ENCODE peak calls at places on chromosomes 2 and 18, in seven cellular contexts. One of them, this sample, is unnamed.
A peak's percentile ranks its signal among the peaks of the same experiment; 100 is the strongest.

GRCh38 chr2:205372141-205372540 is 310.2 kb upstream of the NRP2 start:
- DNase-seq in kidney epithelial cell: peak; percentile 18
- DNase-seq in esophagus squamous epithelium: no peak
- DNase-seq in EL: peak; percentile 52
- DNase-seq in stimulated activated effector memory CD8-positive, alpha-beta T cell treated with anti-CD3 and anti-CD28 coated beads, Interleukin-12 subunit alpha, Interleukin-12 subunit beta, amount 100 ng/mL, for 72 hours: no peak
- DNase-seq in activated T-cell treated with anti-CD3 and anti-CD28 coated beads, Interleukin-2, amount 50 U/mL, for 4 hours: no peak
- DNase-seq in GM10248: no peak
- DNase-seq in this sample: peak; percentile 57

GRCh38 chr18:55589625-55590291 is 1.8 kb upstream of the TCF4 start:
- DNase-seq in EL: peak; percentile 95
- DNase-seq in activated T-cell treated with anti-CD3 and anti-CD28 coated beads, Interleukin-2, amount 50 U/mL, for 4 hours: peak; percentile 64
- DNase-seq in kidney epithelial cell: peak; percentile 72
- DNase-seq in stimulated activated effector memory CD8-positive, alpha-beta T cell treated with anti-CD3 and anti-CD28 coated beads, Interleukin-12 subunit alpha, Interleukin-12 subunit beta, amount 100 ng/mL, for 72 hours: peak; percentile 62
- DNase-seq in GM10248: peak; percentile 57
- DNase-seq in esophagus squamous epithelium: peak; percentile 67
- DNase-seq in this sample: peak; percentile 94

GRCh38 chr2:10919776-10920606 is 8.3 kb downstream of the KCNF1 start:
- DNase-seq in stimulated activated effector memory CD8-positive, alpha-beta T cell treated with anti-CD3 and anti-CD28 coated beads, Interleukin-12 subunit alpha, Interleukin-12 subunit beta, amount 100 ng/mL, for 72 hours: no peak
- DNase-seq in esophagus squamous epithelium: no peak
- DNase-seq in EL: no peak
- DNase-seq in activated T-cell treated with anti-CD3 and anti-CD28 coated beads, Interleukin-2, amount 50 U/mL, for 4 hours: no peak
- DNase-seq in kidney epithelial cell: no peak
- DNase-seq in GM10248: no peak
- DNase-seq in this sample: no peak

GRCh38 chr18:48951448-48952286 is 902 bp upstream of the SMAD7 start:
- DNase-seq in stimulated activated effector memory CD8-positive, alpha-beta T cell treated with anti-CD3 and anti-CD28 coated beads, Interleukin-12 subunit alpha, Interleukin-12 subunit beta, amount 100 ng/mL, for 72 hours: peak; percentile 88
- DNase-seq in kidney epithelial cell: no peak
- DNase-seq in esophagus squamous epithelium: peak; percentile 42
- DNase-seq in GM10248: peak; percentile 87
- DNase-seq in activated T-cell treated with anti-CD3 and anti-CD28 coated beads, Interleukin-2, amount 50 U/mL, for 4 hours: peak; percentile 77
- DNase-seq in EL: peak; percentile 87
- DNase-seq in this sample: peak; percentile 89

GRCh38 chr2:220662415-220662814 is 909.7 kb downstream of the EPHA4 start:
- DNase-seq in GM10248: no peak
- DNase-seq in esophagus squamous epithelium: no peak
- DNase-seq in kidney epithelial cell: no peak
- DNase-seq in stimulated activated effector memory CD8-positive, alpha-beta T cell treated with anti-CD3 and anti-CD28 coated beads, Interleukin-12 subunit alpha, Interleukin-12 subunit beta, amount 100 ng/mL, for 72 hours: no peak
- DNase-seq in activated T-cell treated with anti-CD3 and anti-CD28 coated beads, Interleukin-2, amount 50 U/mL, for 4 hours: no peak
- DNase-seq in EL: no peak
- DNase-seq in this sample: no peak

GRCh38 chr2:213806125-213806726 is 522.0 kb downstream of the SPAG16 start:
- DNase-seq in GM10248: no peak
- DNase-seq in stimulated activated effector memory CD8-positive, alpha-beta T cell treated with anti-CD3 and anti-CD28 coated beads, Interleukin-12 subunit alpha, Interleukin-12 subunit beta, amount 100 ng/mL, for 72 hours: no peak
- DNase-seq in EL: peak; percentile 32
- DNase-seq in esophagus squamous epithelium: no peak
- DNase-seq in kidney epithelial cell: no peak
- DNase-seq in activated T-cell treated with anti-CD3 and anti-CD28 coated beads, Interleukin-2, amount 50 U/mL, for 4 hours: no peak
- DNase-seq in this sample: peak; percentile 16

GRCh38 chr2:134333646-134334189 is 79.8 kb downstream of the MGAT5 start:
- DNase-seq in kidney epithelial cell: no peak
- DNase-seq in EL: no peak
- DNase-seq in GM10248: no peak
- DNase-seq in esophagus squamous epithelium: no peak
- DNase-seq in stimulated activated effector memory CD8-positive, alpha-beta T cell treated with anti-CD3 and anti-CD28 coated beads, Interleukin-12 subunit alpha, Interleukin-12 subunit beta, amount 100 ng/mL, for 72 hours: no peak
- DNase-seq in activated T-cell treated with anti-CD3 and anti-CD28 coated beads, Interleukin-2, amount 50 U/mL, for 4 hours: no peak
- DNase-seq in this sample: peak; percentile 30

GRCh38 chr2:241091201-241091600 is 10.9 kb downstream of the MTERF4 start:
- DNase-seq in EL: no peak
- DNase-seq in stimulated activated effector memory CD8-positive, alpha-beta T cell treated with anti-CD3 and anti-CD28 coated beads, Interleukin-12 subunit alpha, Interleukin-12 subunit beta, amount 100 ng/mL, for 72 hours: no peak
- DNase-seq in GM10248: no peak
- DNase-seq in activated T-cell treated with anti-CD3 and anti-CD28 coated beads, Interleukin-2, amount 50 U/mL, for 4 hours: no peak
- DNase-seq in kidney epithelial cell: no peak
- DNase-seq in esophagus squamous epithelium: no peak
- DNase-seq in this sample: no peak

GRCh38 chr18:49238433-49239042 is 221.9 kb downstream of the DYM start:
- DNase-seq in GM10248: no peak
- DNase-seq in EL: peak; percentile 40
- DNase-seq in activated T-cell treated with anti-CD3 and anti-CD28 coated beads, Interleukin-2, amount 50 U/mL, for 4 hours: no peak
- DNase-seq in esophagus squamous epithelium: no peak
- DNase-seq in stimulated activated effector memory CD8-positive, alpha-beta T cell treated with anti-CD3 and anti-CD28 coated beads, Interleukin-12 subunit alpha, Interleukin-12 subunit beta, amount 100 ng/mL, for 72 hours: no peak
- DNase-seq in kidney epithelial cell: no peak
- DNase-seq in this sample: peak; percentile 41

GRCh38 chr2:19176977-19177376 is 181.4 kb downstream of the OSR1 start:
- DNase-seq in kidney epithelial cell: no peak
- DNase-seq in GM10248: no peak
- DNase-seq in esophagus squamous epithelium: no peak
- DNase-seq in activated T-cell treated with anti-CD3 and anti-CD28 coated beads, Interleukin-2, amount 50 U/mL, for 4 hours: no peak
- DNase-seq in stimulated activated effector memory CD8-positive, alpha-beta T cell treated with anti-CD3 and anti-CD28 coated beads, Interleukin-12 subunit alpha, Interleukin-12 subunit beta, amount 100 ng/mL, for 72 hours: no peak
- DNase-seq in EL: peak; percentile 43
- DNase-seq in this sample: no peak

GRCh38 chr18:62784966-62785413 is 69.6 kb downstream of the PHLPP1 start:
- DNase-seq in activated T-cell treated with anti-CD3 and anti-CD28 coated beads, Interleukin-2, amount 50 U/mL, for 4 hours: no peak
- DNase-seq in esophagus squamous epithelium: no peak
- DNase-seq in GM10248: no peak
- DNase-seq in kidney epithelial cell: no peak
- DNase-seq in EL: peak; percentile 77
- DNase-seq in stimulated activated effector memory CD8-positive, alpha-beta T cell treated with anti-CD3 and anti-CD28 coated beads, Interleukin-12 subunit alpha, Interleukin-12 subunit beta, amount 100 ng/mL, for 72 hours: no peak
- DNase-seq in this sample: peak; percentile 92

This sample was measured in amniotic epithelial cell.